ENCODE peak calls at places on chromosome 15, in four cellular contexts. One of them, this sample, is unnamed.

GRCh38 chr15:56001476-56002078 is 8.2 kb upstream of the NEDD4 start:
- DNase-seq in heart left ventricle: no peak
- DNase-seq in fibroblast of the aortic adventitia: no peak
- DNase-seq in spleen: no peak
- DNase-seq in this sample: no peak

GRCh38 chr15:78079296-78080087 is 2.0 kb upstream of the TBC1D2B start:
- DNase-seq in heart left ventricle: no peak
- DNase-seq in fibroblast of the aortic adventitia: no peak
- DNase-seq in spleen: no peak
- DNase-seq in this sample: no peak

GRCh38 chr15:69823223-69823907 is 274.4 kb downstream of the TLE3 start:
- DNase-seq in heart left ventricle: no peak
- DNase-seq in fibroblast of the aortic adventitia: no peak
- DNase-seq in spleen: no peak
- DNase-seq in this sample: no peak

GRCh38 chr15:69810441-69811071 is 287.2 kb downstream of the TLE3 start:
- DNase-seq in heart left ventricle: peak; percentile 60
- DNase-seq in fibroblast of the aortic adventitia: no peak
- DNase-seq in spleen: no peak
- DNase-seq in this sample: no peak

GRCh38 chr15:42404461-42405235 is 45.3 kb downstream of the CAPN3 start:
- DNase-seq in heart left ventricle: no peak
- DNase-seq in fibroblast of the aortic adventitia: no peak
- DNase-seq in spleen: no peak
- DNase-seq in this sample: no peak

GRCh38 chr15:66901336-66902100 is 163.9 kb upstream of the SMAD3 start:
- DNase-seq in heart left ventricle: no peak
- DNase-seq in fibroblast of the aortic adventitia: peak; percentile 54
- DNase-seq in spleen: no peak
- DNase-seq in this sample: no peak

GRCh38 chr15:94057305-94057704 is 174.1 kb upstream of the MCTP2 start:
- DNase-seq in heart left ventricle: no peak
- DNase-seq in fibroblast of the aortic adventitia: no peak
- DNase-seq in spleen: no peak
- DNase-seq in this sample: no peak

GRCh38 chr15:35669457-35670045 is 123.6 kb upstream of the DPH6 start:
- DNase-seq in heart left ventricle: no peak
- DNase-seq in fibroblast of the aortic adventitia: no peak
- DNase-seq in spleen: no peak
- DNase-seq in this sample: no peak

GRCh38 chr15:92069308-92070244 is 216.1 kb downstream of the SLCO3A1 start:
- DNase-seq in heart left ventricle: peak; percentile 66
- DNase-seq in fibroblast of the aortic adventitia: peak; percentile 87
- DNase-seq in spleen: no peak
- DNase-seq in this sample: peak; percentile 64

GRCh38 chr15:71094137-71094536 is 21.1 kb upstream of the THSD4 start:
- DNase-seq in heart left ventricle: no peak
- DNase-seq in fibroblast of the aortic adventitia: no peak
- DNase-seq in spleen: no peak
- DNase-seq in this sample: no peak

GRCh38 chr15:78347586-78348543 is 7.7 kb downstream of the CRABP1 start:
- DNase-seq in heart left ventricle: no peak
- DNase-seq in fibroblast of the aortic adventitia: no peak
- DNase-seq in spleen: peak; percentile 29
- DNase-seq in this sample: no peak

GRCh38 chr15:71471347-71471746 is 339.0 kb upstream of the NR2E3 start:
- DNase-seq in heart left ventricle: no peak
- DNase-seq in fibroblast of the aortic adventitia: no peak
- DNase-seq in spleen: no peak
- DNase-seq in this sample: no peak

GRCh38 chr15:101267320-101268104 is 9.8 kb downstream of the SELENOS start:
- DNase-seq in heart left ventricle: peak; percentile 65
- DNase-seq in fibroblast of the aortic adventitia: peak; percentile 95
- DNase-seq in spleen: no peak
- DNase-seq in this sample: no peak

GRCh38 chr15:101027920-101028319 is 108.8 kb downstream of the LRRK1 start:
- DNase-seq in heart left ventricle: no peak
- DNase-seq in fibroblast of the aortic adventitia: no peak
- DNase-seq in spleen: peak; percentile 23
- DNase-seq in this sample: peak; percentile 9

GRCh38 chr15:89227425-89227824 is 6.0 kb upstream of the RLBP1 start:
- DNase-seq in heart left ventricle: no peak
- DNase-seq in fibroblast of the aortic adventitia: no peak
- DNase-seq in spleen: no peak
- DNase-seq in this sample: no peak

GRCh38 chr15:69403611-69404010 is 10.5 kb upstream of the KIF23 start:
- DNase-seq in heart left ventricle: no peak
- DNase-seq in fibroblast of the aortic adventitia: peak; percentile 89
- DNase-seq in spleen: no peak
- DNase-seq in this sample: no peak

GRCh38 chr15:74620636-74621545 is 5.3 kb downstream of the CLK3 start:
- DNase-seq in heart left ventricle: peak; percentile 80
- DNase-seq in fibroblast of the aortic adventitia: peak; percentile 75
- DNase-seq in spleen: peak; percentile 88
- DNase-seq in this sample: peak; percentile 65

GRCh38 chr15:83285979-83286553 is 1.6 kb upstream of the BNC1 start:
- DNase-seq in heart left ventricle: no peak
- DNase-seq in fibroblast of the aortic adventitia: peak; percentile 76
- DNase-seq in spleen: no peak
- DNase-seq in this sample: no peak

GRCh38 chr15:95734422-95735316 is 595.8 kb upstream of the NR2F2 start:
- DNase-seq in heart left ventricle: no peak
- DNase-seq in fibroblast of the aortic adventitia: peak; percentile 51
- DNase-seq in spleen: no peak
- DNase-seq in this sample: no peak

GRCh38 chr15:44099671-44100070 is 95.4 kb downstream of the FRMD5 start:
- DNase-seq in heart left ventricle: no peak
- DNase-seq in fibroblast of the aortic adventitia: peak; percentile 93
- DNase-seq in spleen: no peak
- DNase-seq in this sample: no peak

GRCh38 chr15:85976986-85977385 is 102.7 kb upstream of the AGBL1 start:
- DNase-seq in heart left ventricle: no peak
- DNase-seq in fibroblast of the aortic adventitia: no peak
- DNase-seq in spleen: no peak
- DNase-seq in this sample: no peak

GRCh38 chr15:71390101-71390500 is 274.8 kb downstream of the THSD4 start:
- DNase-seq in heart left ventricle: no peak
- DNase-seq in fibroblast of the aortic adventitia: no peak
- DNase-seq in spleen: no peak
- DNase-seq in this sample: no peak

GRCh38 chr15:33547876-33548275 is 237.1 kb downstream of the RYR3 start:
- DNase-seq in heart left ventricle: no peak
- DNase-seq in fibroblast of the aortic adventitia: peak; percentile 52
- DNase-seq in spleen: no peak
- DNase-seq in this sample: no peak

GRCh38 chr15:71691700-71692417 is 118.5 kb upstream of the NR2E3 start:
- DNase-seq in heart left ventricle: peak; percentile 31
- DNase-seq in fibroblast of the aortic adventitia: peak; percentile 95
- DNase-seq in spleen: no peak
- DNase-seq in this sample: peak; percentile 60

GRCh38 chr15:101651753-101652097 is 456 bp downstream of the TM2D3 start:
- DNase-seq in heart left ventricle: no peak
- DNase-seq in fibroblast of the aortic adventitia: peak; percentile 25
- DNase-seq in spleen: no peak
- DNase-seq in this sample: no peak

GRCh38 chr15:31147943-31148621 is 46.6 kb upstream of the TRPM1 start:
- DNase-seq in heart left ventricle: no peak
- DNase-seq in fibroblast of the aortic adventitia: no peak
- DNase-seq in spleen: peak; percentile 13
- DNase-seq in this sample: no peak

GRCh38 chr15:37289109-37289765 is 188.9 kb upstream of the MEIS2 start:
- DNase-seq in heart left ventricle: no peak
- DNase-seq in fibroblast of the aortic adventitia: peak; percentile 5
- DNase-seq in spleen: no peak
- DNase-seq in this sample: no peak

GRCh38 chr15:67968564-67969440 is 85.3 kb upstream of the PIAS1 start:
- DNase-seq in heart left ventricle: no peak
- DNase-seq in fibroblast of the aortic adventitia: no peak
- DNase-seq in spleen: no peak
- DNase-seq in this sample: no peak
- H3K4me3 ChIP-seq in heart left ventricle: peak overlapping the region; percentile 51
- H3K4me3 ChIP-seq in fibroblast of the aortic adventitia: peak overlapping the region; percentile 56
- H3K4me3 ChIP-seq in spleen: peak overlapping the region; percentile 60
- H3K4me3 ChIP-seq in this sample: no peak overlapping the region

GRCh38 chr15:76996526-76997401 is 1.8 kb downstream of the PSTPIP1 start:
- DNase-seq in heart left ventricle: no peak
- DNase-seq in fibroblast of the aortic adventitia: peak; percentile 55
- DNase-seq in spleen: peak; percentile 88
- DNase-seq in this sample: no peak
- H3K4me3 ChIP-seq in heart left ventricle: peak overlapping the region; percentile 40
- H3K4me3 ChIP-seq in fibroblast of the aortic adventitia: no peak overlapping the region
- H3K4me3 ChIP-seq in spleen: peak overlapping the region; percentile 71
- H3K4me3 ChIP-seq in this sample: no peak overlapping the region

GRCh38 chr15:62607643-62608042 is 434.9 kb upstream of the TPM1 start:
- DNase-seq in heart left ventricle: no peak
- DNase-seq in fibroblast of the aortic adventitia: peak; percentile 29
- DNase-seq in spleen: no peak
- DNase-seq in this sample: no peak

GRCh38 chr15:62606376-62607164 is 436.0 kb upstream of the TPM1 start:
- DNase-seq in heart left ventricle: no peak
- DNase-seq in fibroblast of the aortic adventitia: peak; percentile 99
- DNase-seq in spleen: no peak
- DNase-seq in this sample: no peak

GRCh38 chr15:62603757-62604156 is 438.7 kb upstream of the C2CD4B start:
- DNase-seq in heart left ventricle: no peak
- DNase-seq in fibroblast of the aortic adventitia: peak; percentile 88
- DNase-seq in spleen: no peak
- DNase-seq in this sample: no peak

GRCh38 chr15:62608369-62608768 is 434.2 kb upstream of the TPM1 start:
- DNase-seq in heart left ventricle: no peak
- DNase-seq in fibroblast of the aortic adventitia: no peak
- DNase-seq in spleen: no peak
- DNase-seq in this sample: no peak

DNA sequence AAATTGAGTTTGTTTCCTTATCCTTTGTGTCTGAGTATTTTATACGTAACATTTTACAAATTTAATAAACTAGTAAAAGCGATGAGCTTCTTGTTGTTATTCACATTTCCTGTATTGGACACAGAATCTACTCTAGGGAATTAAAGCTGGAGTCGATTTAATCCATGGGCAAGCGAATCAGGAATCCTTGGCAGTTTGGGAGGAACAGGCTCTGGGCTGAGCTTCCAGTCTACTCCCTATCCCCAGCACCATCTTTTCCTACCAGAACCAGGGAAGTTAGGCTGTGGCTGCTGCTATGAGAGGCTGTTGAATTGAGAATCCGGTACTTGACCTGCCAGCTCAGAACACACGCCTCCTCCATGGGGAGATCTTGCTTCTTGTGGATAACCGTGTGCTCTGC is 437.3 kb upstream of the TPM1 start:
- DNase-seq in heart left ventricle: no peak
- DNase-seq in fibroblast of the aortic adventitia: no peak
- DNase-seq in spleen: no peak
- DNase-seq in this sample: no peak
- H3K4me3 ChIP-seq in heart left ventricle: no peak overlapping the region
- H3K4me3 ChIP-seq in fibroblast of the aortic adventitia: no peak overlapping the region
- H3K4me3 ChIP-seq in spleen: no peak overlapping the region
- H3K4me3 ChIP-seq in this sample: no peak overlapping the region

GRCh38 chr15:98802187-98802586 is 153.8 kb downstream of the IGF1R start:
- DNase-seq in heart left ventricle: no peak
- DNase-seq in fibroblast of the aortic adventitia: no peak
- DNase-seq in spleen: no peak
- DNase-seq in this sample: no peak

GRCh38 chr15:98799461-98799971 is 151.2 kb downstream of the IGF1R start:
- DNase-seq in heart left ventricle: no peak
- DNase-seq in fibroblast of the aortic adventitia: peak; percentile 27
- DNase-seq in spleen: no peak
- DNase-seq in this sample: no peak

GRCh38 chr15:98799991-98800390 is 151.7 kb downstream of the IGF1R start:
- DNase-seq in heart left ventricle: no peak
- DNase-seq in fibroblast of the aortic adventitia: peak; percentile 25
- DNase-seq in spleen: no peak
- DNase-seq in this sample: no peak

GRCh38 chr15:98801234-98801561 is 152.9 kb downstream of the IGF1R start:
- DNase-seq in heart left ventricle: no peak
- DNase-seq in fibroblast of the aortic adventitia: no peak
- DNase-seq in spleen: no peak
- DNase-seq in this sample: no peak

GRCh38 chr15:98800437-98801233 is 152.3 kb downstream of the IGF1R start:
- DNase-seq in heart left ventricle: peak; percentile 51
- DNase-seq in fibroblast of the aortic adventitia: peak; percentile 96
- DNase-seq in spleen: no peak
- DNase-seq in this sample: peak; percentile 44
- H3K4me3 ChIP-seq in heart left ventricle: peak overlapping the region; percentile 17
- H3K4me3 ChIP-seq in fibroblast of the aortic adventitia: peak overlapping the region; percentile 23
- H3K4me3 ChIP-seq in spleen: no peak overlapping the region
- H3K4me3 ChIP-seq in this sample: no peak overlapping the region

GRCh38 chr15:62244762-62245161 is 79.7 kb upstream of the C2CD4B start:
- DNase-seq in heart left ventricle: no peak
- DNase-seq in fibroblast of the aortic adventitia: no peak
- DNase-seq in spleen: no peak
- DNase-seq in this sample: no peak

GRCh38 chr15:62253294-62253693 is 88.2 kb upstream of the C2CD4B start:
- DNase-seq in heart left ventricle: no peak
- DNase-seq in fibroblast of the aortic adventitia: no peak
- DNase-seq in spleen: no peak
- DNase-seq in this sample: no peak

GRCh38 chr15:62250978-62251377 is 85.9 kb upstream of the C2CD4B start:
- DNase-seq in heart left ventricle: no peak
- DNase-seq in fibroblast of the aortic adventitia: no peak
- DNase-seq in spleen: no peak
- DNase-seq in this sample: no peak

GRCh38 chr15:62250176-62250575 is 85.1 kb upstream of the C2CD4B start:
- DNase-seq in heart left ventricle: no peak
- DNase-seq in fibroblast of the aortic adventitia: no peak
- DNase-seq in spleen: no peak
- DNase-seq in this sample: no peak

DNA sequence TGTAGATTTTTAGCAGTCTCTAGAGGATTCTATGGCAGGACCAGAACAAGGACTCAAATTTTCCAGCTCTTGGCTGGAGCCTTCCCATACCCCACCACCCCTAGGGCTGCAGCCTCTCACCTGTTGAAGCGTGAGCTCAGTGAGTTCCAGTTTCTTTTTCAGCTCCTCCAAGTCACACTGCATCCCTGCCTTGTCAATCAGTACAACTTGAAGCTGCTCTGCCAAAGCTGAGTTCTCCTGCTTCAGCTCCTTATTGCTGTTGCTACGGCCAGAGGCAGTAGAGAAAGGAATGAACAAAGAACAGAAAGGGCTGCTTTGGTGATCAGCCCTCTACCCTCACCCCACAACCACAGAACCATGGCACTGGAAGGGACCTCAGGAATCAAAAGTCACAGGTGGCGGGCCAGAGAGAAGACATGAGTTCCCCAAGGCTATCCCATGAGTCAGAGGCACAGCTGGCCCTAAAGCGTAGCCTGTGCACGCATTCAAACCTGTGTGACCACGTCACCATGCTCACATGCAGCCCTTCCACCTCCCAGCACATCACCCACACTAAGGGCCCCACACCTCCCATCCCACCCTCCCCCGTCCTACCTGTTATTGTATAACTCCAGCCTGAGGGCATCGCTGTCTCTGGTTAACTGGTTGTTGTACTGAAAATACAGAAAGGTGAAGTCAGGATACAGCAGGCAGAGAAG is 83.3 kb upstream of the C2CD4B start:
- DNase-seq in heart left ventricle: no peak
- DNase-seq in fibroblast of the aortic adventitia: no peak
- DNase-seq in spleen: no peak
- DNase-seq in this sample: no peak
- H3K4me3 ChIP-seq in heart left ventricle: no peak overlapping the region
- H3K4me3 ChIP-seq in fibroblast of the aortic adventitia: no peak overlapping the region
- H3K4me3 ChIP-seq in spleen: no peak overlapping the region
- H3K4me3 ChIP-seq in this sample: no peak overlapping the region

GRCh38 chr15:28876131-28876844 is 9.5 kb upstream of the APBA2 start:
- DNase-seq in heart left ventricle: no peak
- DNase-seq in fibroblast of the aortic adventitia: no peak
- DNase-seq in spleen: peak; percentile 61
- DNase-seq in this sample: no peak
- H3K4me3 ChIP-seq in heart left ventricle: no peak overlapping the region
- H3K4me3 ChIP-seq in fibroblast of the aortic adventitia: no peak overlapping the region
- H3K4me3 ChIP-seq in spleen: no peak overlapping the region
- H3K4me3 ChIP-seq in this sample: no peak overlapping the region